ENCODE peak calls at places on chromosomes 16 and 17, in seven cellular contexts. One of them, this sample, is unnamed.

GRCh38 chr17:1164935-1165556 is 14.7 kb downstream of the ABR start:
- DNase-seq in NB4: no peak
- DNase-seq in hepatic stellate cell: no peak
- DNase-seq in naive thymus-derived CD8-positive, alpha-beta T cell: no peak
- DNase-seq in HL-60: no peak
- DNase-seq in H7: peak
- DNase-seq in ovary: no peak
- DNase-seq in this sample: no peak

GRCh38 chr16:16940351-16940750 is 530.4 kb downstream of the XYLT1 start:
- DNase-seq in NB4: no peak
- DNase-seq in hepatic stellate cell: no peak
- DNase-seq in naive thymus-derived CD8-positive, alpha-beta T cell: no peak
- DNase-seq in HL-60: no peak
- DNase-seq in H7: peak
- DNase-seq in ovary: no peak
- DNase-seq in this sample: no peak

GRCh38 chr17:3475812-3476686 is at the start of gene ASPA:
- DNase-seq in NB4: no peak
- DNase-seq in hepatic stellate cell: no peak
- DNase-seq in naive thymus-derived CD8-positive, alpha-beta T cell: no peak
- DNase-seq in HL-60: no peak
- DNase-seq in H7: no peak
- DNase-seq in ovary: no peak
- DNase-seq in this sample: no peak

GRCh38 chr17:17693253-17693954 is 12.1 kb downstream of the RAI1 start:
- DNase-seq in NB4: no peak
- DNase-seq in hepatic stellate cell: no peak
- DNase-seq in naive thymus-derived CD8-positive, alpha-beta T cell: no peak
- DNase-seq in HL-60: no peak
- DNase-seq in H7: peak
- DNase-seq in ovary: peak
- DNase-seq in this sample: peak

GRCh38 chr17:44004761-44005526 is 522 bp downstream of the NAGS start:
- DNase-seq in NB4: no peak
- DNase-seq in hepatic stellate cell: no peak
- DNase-seq in naive thymus-derived CD8-positive, alpha-beta T cell: no peak
- DNase-seq in HL-60: no peak
- DNase-seq in H7: peak
- DNase-seq in ovary: no peak
- DNase-seq in this sample: peak

GRCh38 chr16:30875881-30876791 is 17.7 kb downstream of the BCL7C start:
- DNase-seq in NB4: peak
- DNase-seq in hepatic stellate cell: peak
- DNase-seq in naive thymus-derived CD8-positive, alpha-beta T cell: no peak
- DNase-seq in HL-60: no peak
- DNase-seq in H7: peak
- DNase-seq in ovary: no peak
- DNase-seq in this sample: no peak

GRCh38 chr16:50705436-50706110 is 12.2 kb downstream of the NOD2 start:
- DNase-seq in NB4: no peak
- DNase-seq in hepatic stellate cell: no peak
- DNase-seq in naive thymus-derived CD8-positive, alpha-beta T cell: no peak
- DNase-seq in HL-60: no peak
- DNase-seq in H7: no peak
- DNase-seq in ovary: no peak
- DNase-seq in this sample: no peak

GRCh38 chr16:65919116-65919515 is 447.4 kb upstream of the CDH5 start:
- DNase-seq in NB4: no peak
- DNase-seq in hepatic stellate cell: no peak
- DNase-seq in naive thymus-derived CD8-positive, alpha-beta T cell: no peak
- DNase-seq in HL-60: no peak
- DNase-seq in H7: no peak
- DNase-seq in ovary: no peak
- DNase-seq in this sample: no peak

GRCh38 chr17:83109793-83110645 is 30.6 kb downstream of the METRNL start:
- DNase-seq in NB4: no peak
- DNase-seq in hepatic stellate cell: peak
- DNase-seq in naive thymus-derived CD8-positive, alpha-beta T cell: no peak
- DNase-seq in HL-60: no peak
- DNase-seq in H7: no peak
- DNase-seq in ovary: peak
- DNase-seq in this sample: peak

GRCh38 chr16:89113661-89114060 is 20.0 kb downstream of the ACSF3 start:
- DNase-seq in NB4: no peak
- DNase-seq in hepatic stellate cell: no peak
- DNase-seq in naive thymus-derived CD8-positive, alpha-beta T cell: no peak
- DNase-seq in HL-60: no peak
- DNase-seq in H7: no peak
- DNase-seq in ovary: no peak
- DNase-seq in this sample: no peak

GRCh38 chr17:28908640-28909098 is 5.8 kb upstream of the DHRS13 start:
- DNase-seq in NB4: no peak
- DNase-seq in hepatic stellate cell: peak
- DNase-seq in naive thymus-derived CD8-positive, alpha-beta T cell: no peak
- DNase-seq in HL-60: no peak
- DNase-seq in H7: no peak
- DNase-seq in ovary: peak
- DNase-seq in this sample: no peak

GRCh38 chr17:70166571-70166970 is 2.8 kb upstream of the KCNJ2 start:
- DNase-seq in NB4: no peak
- DNase-seq in hepatic stellate cell: no peak
- DNase-seq in naive thymus-derived CD8-positive, alpha-beta T cell: no peak
- DNase-seq in HL-60: no peak
- DNase-seq in H7: no peak
- DNase-seq in ovary: no peak
- DNase-seq in this sample: no peak

GRCh38 chr16:50272111-50272571 is 5.8 kb downstream of the ADCY7 start:
- DNase-seq in NB4: no peak
- DNase-seq in hepatic stellate cell: no peak
- DNase-seq in naive thymus-derived CD8-positive, alpha-beta T cell: no peak
- DNase-seq in HL-60: no peak
- DNase-seq in H7: peak
- DNase-seq in ovary: no peak
- DNase-seq in this sample: no peak